ENCODE peak calls at places on chromosomes 3 and 15, in seven cellular contexts. V is tibial artery, G is OCI-LY7, W is SJSA1, C is GM23248, I is GM12878, N is sigmoid colon. Q is an unnamed sample.

GRCh38 chr3:150101016-150101415 is 130.3 kb upstream of the PFN2 start:
- DNase-seq in V (no peak), G (no peak), W (no peak), C (no peak), I (no peak), N (no peak), Q (no peak)

GRCh38 chr3:73723596-73723995 is 98.9 kb upstream of the PDZRN3 start:
- DNase-seq in V (no peak), G (no peak), W (no peak), C (no peak), I (no peak), N (no peak), Q (peak; percentile 91)

GRCh38 chr3:141796436-141797166 is 33.4 kb downstream of the GRK7 start:
- DNase-seq in V (no peak), G (peak; percentile 79), W (no peak), C (peak; percentile 72), I (peak; percentile 63), N (no peak), Q (peak; percentile 55)

GRCh38 chr15:59746777-59747176 is 57.7 kb upstream of the BNIP2 start:
- DNase-seq in V (no peak), G (peak; percentile 19), W (no peak), C (no peak), I (no peak), N (no peak), Q (peak; percentile 12)

GRCh38 chr15:58361291-58361759 is 70.5 kb upstream of the LIPC start:
- DNase-seq in V (no peak), G (no peak), W (no peak), C (peak; percentile 91), I (no peak), N (no peak), Q (peak; percentile 75)

GRCh38 chr15:48582472-48583235 is 62.9 kb downstream of the FBN1 start:
- DNase-seq in V (no peak), G (no peak), W (peak; percentile 95), C (peak; percentile 95), I (no peak), N (no peak), Q (peak; percentile 71)

GRCh38 chr15:95590533-95591044 is 739.9 kb upstream of the NR2F2 start:
- DNase-seq in V (no peak), G (no peak), W (no peak), C (peak; percentile 9), I (no peak), N (no peak), Q (no peak)

GRCh38 chr3:107705046-107705445 is 182.3 kb downstream of the BBX start:
- DNase-seq in V (no peak), G (no peak), W (no peak), C (no peak), I (no peak), N (no peak), Q (no peak)

GRCh38 chr3:36380171-36381031 is at the start of gene STAC:
- DNase-seq in V (peak; percentile 22), G (no peak), W (peak; percentile 69), C (peak; percentile 63), I (no peak), N (no peak), Q (no peak)

GRCh38 chr3:113783463-113783862 is 36.6 kb downstream of the ATP6V1A start:
- DNase-seq in V (no peak), G (no peak), W (peak; percentile 57), C (peak; percentile 94), I (no peak), N (no peak), Q (peak; percentile 16)

GRCh38 chr15:92667291-92667904 is 11.8 kb upstream of the FAM174B start:
- DNase-seq in V (no peak), G (no peak), W (no peak), C (no peak), I (no peak), N (no peak), Q (peak; percentile 80)

GRCh38 chr3:136366289-136366688 is 116.1 kb downstream of the PCCB start:
- DNase-seq in V (no peak), G (no peak), W (no peak), C (peak; percentile 58), I (no peak), N (no peak), Q (no peak)

GRCh38 chr15:91098451-91098850 is 1.6 kb upstream of the SV2B start:
- DNase-seq in V (no peak), G (no peak), W (no peak), C (no peak), I (no peak), N (no peak), Q (no peak)

GRCh38 chr3:17678116-17678741 is 64.2 kb downstream of the TBC1D5 start:
- DNase-seq in V (no peak), G (no peak), W (no peak), C (peak; percentile 65), I (no peak), N (no peak), Q (no peak)

GRCh38 chr3:113696658-113697191 is 283 bp upstream of the USF3 start:
- DNase-seq in V (peak; percentile 100), G (peak; percentile 99), W (peak; percentile 98), C (peak; percentile 100), I (peak; percentile 98), N (peak; percentile 100), Q (peak; percentile 99)

GRCh38 chr15:69394556-69395282 is 19.4 kb upstream of the KIF23 start:
- DNase-seq in V (peak; percentile 70), G (peak; percentile 83), W (peak; percentile 87), C (peak; percentile 82), I (no peak), N (peak; percentile 87), Q (peak; percentile 95)

GRCh38 chr3:69803871-69804270 is 64.6 kb downstream of the MITF start:
- DNase-seq in V (no peak), G (no peak), W (no peak), C (no peak), I (no peak), N (no peak), Q (no peak)

GRCh38 chr15:55846108-55846707 is 103.3 kb upstream of the PRTG start:
- DNase-seq in V (no peak), G (peak; percentile 71), W (peak; percentile 67), C (peak; percentile 63), I (peak; percentile 35), N (no peak), Q (peak; percentile 90)

GRCh38 chr3:185982632-185983031 is 44.8 kb upstream of the TRA2B start:
- DNase-seq in V (no peak), G (no peak), W (no peak), C (no peak), I (no peak), N (no peak), Q (no peak)

GRCh38 chr3:173396191-173397041 is 1.1 kb upstream of the NLGN1 start:
- DNase-seq in V (no peak), G (no peak), W (no peak), C (peak; percentile 36), I (no peak), N (no peak), Q (peak; percentile 16)
- H3K4me3 ChIP-seq in V (peak overlapping the region; percentile 88), G (no peak overlapping the region), W (peak overlapping the region; percentile 42), C (peak overlapping the region; percentile 81), I (no peak overlapping the region), N (peak overlapping the region; percentile 83), Q (peak overlapping the region; percentile 78)

GRCh38 chr15:77031376-77032050 is 36.6 kb downstream of the PSTPIP1 start:
- DNase-seq in V (no peak), G (peak; percentile 67), W (no peak), C (peak; percentile 39), I (no peak), N (peak; percentile 59), Q (peak; percentile 93)

GRCh38 chr15:77030928-77031375 is 36.0 kb downstream of the PSTPIP1 start:
- DNase-seq in V (no peak), G (no peak), W (no peak), C (no peak), I (no peak), N (peak; percentile 61), Q (no peak)

GRCh38 chr15:77029166-77030041 is 34.5 kb downstream of the PSTPIP1 start:
- DNase-seq in V (no peak), G (no peak), W (no peak), C (no peak), I (no peak), N (peak; percentile 49), Q (no peak)

GRCh38 chr15:77028451-77029165 is 33.7 kb downstream of the PSTPIP1 start:
- DNase-seq in V (peak; percentile 8), G (no peak), W (no peak), C (no peak), I (no peak), N (peak; percentile 50), Q (no peak)

DNA sequence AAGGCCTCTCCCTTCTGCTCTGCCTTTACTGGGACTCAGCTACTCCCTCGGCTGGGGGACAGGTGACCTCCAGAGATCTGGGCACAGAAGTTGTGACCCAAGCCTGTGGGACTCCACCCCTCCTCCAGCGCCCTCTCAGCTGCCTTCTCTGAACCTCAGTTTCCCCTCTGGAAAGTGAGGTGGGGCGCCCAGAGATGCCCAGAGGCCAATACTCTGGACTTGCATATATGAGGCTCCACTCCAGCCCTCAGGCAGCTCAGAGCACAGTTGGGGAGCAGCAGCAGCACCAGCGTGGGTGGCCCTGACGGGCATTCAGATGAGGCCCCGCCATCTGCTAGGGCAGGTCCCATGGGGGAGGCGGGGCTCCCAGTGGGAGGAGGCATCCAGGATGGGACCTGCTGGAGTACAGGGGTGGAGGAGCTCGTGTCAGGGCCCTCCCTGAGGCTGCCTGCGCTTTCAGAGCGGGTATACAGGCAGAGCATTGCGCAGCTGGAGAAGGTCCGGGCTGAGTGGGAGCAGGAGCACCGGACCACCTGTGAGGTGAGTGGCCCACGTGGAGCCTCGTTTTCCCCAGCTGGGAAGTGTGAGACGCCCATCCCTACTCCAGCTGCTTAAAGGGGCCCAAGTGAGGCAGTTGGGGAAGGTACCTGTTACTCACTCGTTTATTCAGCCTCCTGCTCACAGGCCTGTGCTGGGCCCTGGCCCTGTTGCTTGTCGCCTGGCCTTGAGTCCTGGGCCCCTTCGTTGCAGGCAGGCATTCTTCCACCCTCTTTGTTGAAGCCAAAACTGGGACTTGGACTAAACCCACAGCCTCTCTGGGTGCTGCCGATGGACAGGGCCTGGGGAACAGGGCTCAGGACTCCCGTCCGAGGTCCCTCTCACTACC is 35.4 kb downstream of the PSTPIP1 start:
- DNase-seq in V (no peak), G (no peak), W (no peak), C (no peak), I (no peak), N (peak; percentile 60), Q (peak; percentile 95)
- H3K27ac ChIP-seq in V (no peak overlapping the region), G (no peak overlapping the region), W (no peak overlapping the region), C (no peak overlapping the region), I (no peak overlapping the region), N (no peak overlapping the region), Q (peak overlapping the region; percentile 17)

GRCh38 chr3:28575748-28576589 is 227.3 kb upstream of the AZI2 start:
- DNase-seq in V (no peak), G (no peak), W (peak; percentile 34), C (peak; percentile 69), I (no peak), N (no peak), Q (peak; percentile 75)
- H3K4me3 ChIP-seq in V (peak overlapping the region; percentile 68), G (no peak overlapping the region), W (peak overlapping the region; percentile 28), C (peak overlapping the region; percentile 69), I (no peak overlapping the region), N (peak overlapping the region; percentile 23), Q (peak overlapping the region; percentile 69)

DNA sequence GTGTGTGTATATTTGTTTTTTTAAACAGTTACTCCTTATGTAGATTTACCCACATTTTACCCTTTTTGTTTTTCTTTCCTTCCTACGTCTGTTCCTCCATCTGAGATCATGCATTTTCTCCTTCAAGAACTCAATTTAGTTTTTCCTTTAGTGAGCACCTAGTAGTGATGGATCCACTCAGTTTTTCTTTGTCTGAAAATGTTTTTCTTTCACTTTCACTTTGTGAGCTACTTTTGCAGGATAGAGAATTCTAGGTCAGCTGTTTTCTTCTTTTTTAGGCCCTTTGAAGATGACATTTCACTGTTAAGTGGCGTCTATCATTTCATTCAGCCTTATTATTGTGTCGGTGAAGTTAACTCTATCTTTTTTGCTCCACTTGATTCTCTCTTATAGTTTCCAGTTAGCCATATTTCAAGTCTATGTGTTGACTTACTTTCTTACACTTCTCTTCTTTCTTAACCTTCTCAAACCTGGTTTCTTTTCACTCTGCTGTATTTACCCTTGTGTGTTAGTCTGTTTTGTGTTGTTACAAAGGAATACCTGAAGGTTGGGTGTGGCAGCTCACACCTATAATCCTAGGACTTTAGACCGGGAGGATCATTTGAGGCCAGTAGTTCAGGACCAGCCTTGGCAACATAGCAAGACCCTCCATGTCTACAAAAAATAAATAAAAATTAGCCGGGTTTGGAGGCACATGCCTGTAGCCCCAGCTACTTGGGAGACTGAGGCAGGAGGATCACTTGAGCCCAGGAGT is 55.8 kb downstream of the PRKCI start:
- DNase-seq in V (no peak), G (peak; percentile 9), W (no peak), C (no peak), I (no peak), N (no peak), Q (no peak)
- H3K27ac ChIP-seq in V (no peak overlapping the region), G (no peak overlapping the region), W (no peak overlapping the region), C (no peak overlapping the region), I (no peak overlapping the region), N (no peak overlapping the region), Q (no peak overlapping the region)